ENCODE peak calls at places on chromosomes 4 and X, in seven cellular contexts. T, U, F, W, Y, C and B are unnamed samples.

GRCh38 chr4:181909368-181909767 is 333.8 kb upstream of the TENM3 start:
- DNase-seq in T (no peak), U (peak), F (no peak), W (no peak), Y (no peak), C (no peak), B (peak)

GRCh38 chrX:11462648-11463047 is 169.4 kb downstream of the AMELX start:
- DNase-seq in T (no peak), U (no peak), F (no peak), W (no peak), Y (no peak), C (no peak), B (no peak)

GRCh38 chr4:128858875-128859696 is 49.6 kb downstream of the JADE1 start:
- DNase-seq in T (no peak), U (peak), F (no peak), W (peak), Y (no peak), C (no peak), B (no peak)

GRCh38 chrX:121323337-121323736 is 275.9 kb downstream of the GLUD2 start:
- DNase-seq in T (no peak), U (no peak), F (no peak), W (no peak), Y (no peak), C (no peak), B (no peak)

GRCh38 chrX:10017866-10018265 is 50.7 kb downstream of the CLDN34 start:
- DNase-seq in T (no peak), U (peak), F (no peak), W (no peak), Y (no peak), C (no peak), B (peak)

GRCh38 chr4:6391852-6392188 is 80.6 kb downstream of the PPP2R2C start:
- DNase-seq in T (no peak), U (no peak), F (peak), W (no peak), Y (no peak), C (no peak), B (no peak)

GRCh38 chrX:112642349-112642748 is 37.4 kb downstream of the LHFPL1 start:
- DNase-seq in T (no peak), U (peak), F (no peak), W (no peak), Y (no peak), C (peak), B (peak)

GRCh38 chr4:99946346-99947189 is at the start of gene DNAJB14:
- DNase-seq in T (peak), U (peak), F (no peak), W (peak), Y (peak), C (peak), B (peak)

GRCh38 chrX:46444011-46444410 is 101.2 kb downstream of the ZNF674 start:
- DNase-seq in T (no peak), U (peak), F (peak), W (no peak), Y (no peak), C (no peak), B (peak)

GRCh38 chr4:91171217-91171616 is 1044.0 kb downstream of the CCSER1 start:
- DNase-seq in T (no peak), U (no peak), F (peak), W (no peak), Y (no peak), C (no peak), B (no peak)

GRCh38 chr4:183936574-183937335 is 31.6 kb downstream of the STOX2 start:
- DNase-seq in T (no peak), U (peak), F (peak), W (no peak), Y (no peak), C (no peak), B (no peak)

GRCh38 chrX:10158279-10158939 is 1.6 kb downstream of the CLCN4 start:
- DNase-seq in T (peak), U (no peak), F (no peak), W (peak), Y (no peak), C (no peak), B (peak)

GRCh38 chr4:129926936-129927335 is 831.0 kb downstream of the C4orf33 start:
- DNase-seq in T (no peak), U (no peak), F (no peak), W (no peak), Y (no peak), C (no peak), B (peak)

GRCh38 chrX:53594354-53594753 is 92.2 kb downstream of the HUWE1 start:
- DNase-seq in T (no peak), U (peak), F (no peak), W (no peak), Y (no peak), C (no peak), B (no peak)

GRCh38 chr4:143402776-143403550 is 66.3 kb downstream of the GAB1 start:
- DNase-seq in T (no peak), U (no peak), F (no peak), W (no peak), Y (no peak), C (no peak), B (no peak)

GRCh38 chr4:60345397-60345796 is 854.7 kb upstream of the ADGRL3 start:
- DNase-seq in T (no peak), U (no peak), F (no peak), W (no peak), Y (no peak), C (no peak), B (no peak)

DNA sequence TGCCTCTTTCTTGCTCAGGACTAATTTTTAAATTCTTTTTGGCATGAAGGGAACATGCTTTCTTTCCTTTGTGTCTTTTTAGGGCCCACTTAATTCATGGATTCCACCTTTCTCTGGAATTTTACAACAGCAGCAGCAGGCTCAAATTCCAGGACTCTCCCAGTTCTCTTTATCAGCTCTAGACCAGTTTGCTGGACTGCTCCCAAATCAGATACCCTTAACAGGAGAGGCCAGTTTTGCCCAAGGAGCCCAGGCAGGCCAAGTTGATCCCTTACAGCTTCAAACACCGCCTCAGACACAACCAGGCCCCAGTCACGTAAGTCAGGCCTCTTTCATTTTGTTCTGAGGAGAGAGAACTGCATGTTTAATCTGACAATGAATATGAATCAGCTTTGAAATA is 2.3 kb downstream of the ODAM start:
- DNase-seq in T (no peak), U (no peak), F (no peak), W (no peak), Y (no peak), C (peak), B (peak)
- H3K27ac ChIP-seq in T (no peak), U (no peak), F (no peak), W (no peak), Y (no peak), C (no peak), B (peak)

DNA sequence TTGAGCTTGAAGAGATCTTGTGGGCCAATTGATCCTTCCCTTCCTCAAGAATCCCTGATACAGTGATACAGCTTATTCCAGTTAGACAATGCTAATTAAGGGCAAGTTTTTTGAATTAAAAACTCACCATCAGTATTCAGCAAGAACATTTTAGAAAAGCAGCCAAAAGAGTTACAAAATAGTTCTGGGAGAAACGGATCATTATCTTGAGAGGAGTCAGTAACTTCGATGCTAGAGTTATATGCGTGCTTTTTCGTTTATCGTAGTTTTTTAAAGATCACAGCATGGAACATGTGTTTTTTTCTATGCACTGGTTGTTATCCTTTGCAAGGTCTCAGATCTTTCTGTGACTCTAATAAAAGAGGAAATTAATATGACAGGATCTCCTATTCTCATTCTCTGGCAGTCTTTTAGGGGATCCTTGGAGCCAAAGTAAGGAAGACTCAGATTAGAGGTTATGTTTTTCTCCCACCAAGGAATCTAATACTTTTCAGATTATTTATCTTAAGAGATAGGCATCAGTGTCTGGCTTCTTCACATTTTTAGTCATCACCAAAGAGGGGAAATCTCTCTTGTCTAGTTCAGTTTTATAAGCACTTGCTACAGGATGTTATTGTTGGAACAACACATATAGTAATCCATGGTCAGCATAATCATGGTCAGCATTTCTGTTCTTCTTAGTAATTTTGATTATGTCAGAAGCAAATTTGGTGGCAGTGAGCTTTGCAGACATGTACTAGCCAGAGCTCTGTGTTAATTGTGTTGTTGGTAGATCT is 109.7 kb downstream of the PDLIM5 start:
- DNase-seq in T (no peak), U (peak), F (no peak), W (no peak), Y (no peak), C (no peak), B (no peak)
- H3K27ac ChIP-seq in T (peak), U (no peak), F (no peak), W (no peak), Y (no peak), C (no peak), B (no peak)

GRCh38 chr4:179465131-179465797 is 2023.0 kb upstream of the AGA start:
- DNase-seq in T (no peak), U (peak), F (peak), W (no peak), Y (no peak), C (no peak), B (no peak)
- H3K27ac ChIP-seq in T (no peak), U (no peak), F (peak), W (no peak), Y (no peak), C (no peak), B (no peak)

GRCh38 chrX:129777218-129777768 is 2.5 kb upstream of the SASH3 start:
- DNase-seq in T (peak), U (no peak), F (no peak), W (peak), Y (no peak), C (peak), B (no peak)
- H3K27ac ChIP-seq in T (peak), U (no peak), F (no peak), W (no peak), Y (peak), C (peak), B (no peak)

DNA sequence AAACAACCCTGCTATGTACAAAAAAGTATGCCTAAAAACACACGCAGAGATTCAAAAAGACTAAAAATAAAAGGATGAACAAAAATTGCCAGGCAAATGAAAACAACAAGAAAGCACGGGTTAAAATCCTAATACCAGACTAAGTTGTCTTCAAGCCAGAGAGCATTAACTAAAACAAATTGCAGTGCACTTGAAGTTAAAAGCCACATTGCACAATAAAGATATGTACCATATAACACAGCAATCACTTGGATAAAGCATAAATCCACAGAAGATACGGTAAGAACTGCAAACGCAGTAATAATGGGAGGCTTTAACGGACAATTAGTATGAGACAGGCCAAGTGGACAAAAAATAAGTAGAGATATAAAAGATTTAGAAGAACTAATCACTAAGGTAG is 14.9 kb downstream of the CCDC158 start:
- DNase-seq in T (no peak), U (no peak), F (no peak), W (no peak), Y (no peak), C (no peak), B (no peak)
- H3K27ac ChIP-seq in T (no peak), U (no peak), F (no peak), W (no peak), Y (no peak), C (no peak), B (no peak)